ENCODE peak calls at places on chromosomes 2 and 18, in four cellular contexts. One of them, this sample, is unnamed.
A peak's percentile ranks its signal among the peaks of the same experiment; 100 is the strongest.

GRCh38 chr2:69827796-69828540 is 1.5 kb upstream of the GMCL1 start:
- DNase-seq in transverse colon: no peak
- DNase-seq in HL-60: no peak
- DNase-seq in GM12878: no peak
- DNase-seq in this sample: no peak

GRCh38 chr18:30694773-30695172 is 347.8 kb downstream of the DSC3 start:
- DNase-seq in transverse colon: no peak
- DNase-seq in HL-60: no peak
- DNase-seq in GM12878: no peak
- DNase-seq in this sample: no peak

GRCh38 chr2:189142893-189143759 is 36.4 kb downstream of the COL5A2 start:
- DNase-seq in transverse colon: peak; percentile 24
- DNase-seq in HL-60: peak; percentile 10
- DNase-seq in GM12878: peak; percentile 16
- DNase-seq in this sample: no peak

GRCh38 chr2:209956276-209956675 is 46.2 kb upstream of the RPE start:
- DNase-seq in transverse colon: no peak
- DNase-seq in HL-60: no peak
- DNase-seq in GM12878: no peak
- DNase-seq in this sample: no peak

GRCh38 chr18:29780814-29781213 is 1261.7 kb downstream of the DSC3 start:
- DNase-seq in transverse colon: no peak
- DNase-seq in HL-60: no peak
- DNase-seq in GM12878: no peak
- DNase-seq in this sample: no peak

GRCh38 chr2:81528852-81529480 is 1224.4 kb upstream of the LRRTM1 start:
- DNase-seq in transverse colon: no peak
- DNase-seq in HL-60: no peak
- DNase-seq in GM12878: peak; percentile 26
- DNase-seq in this sample: no peak

GRCh38 chr2:207710814-207711740 is at the start of gene CCNYL1:
- DNase-seq in transverse colon: peak; percentile 99
- DNase-seq in HL-60: peak; percentile 96
- DNase-seq in GM12878: peak; percentile 93
- DNase-seq in this sample: peak; percentile 99

GRCh38 chr2:7210712-7211111 is 293.5 kb downstream of the RNF144A start:
- DNase-seq in transverse colon: no peak
- DNase-seq in HL-60: no peak
- DNase-seq in GM12878: no peak
- DNase-seq in this sample: no peak

GRCh38 chr2:192230864-192231453 is 36.2 kb upstream of the TMEFF2 start:
- DNase-seq in transverse colon: no peak
- DNase-seq in HL-60: no peak
- DNase-seq in GM12878: no peak
- DNase-seq in this sample: no peak

GRCh38 chr2:150732064-150732463 is 244.6 kb upstream of the RND3 start:
- DNase-seq in transverse colon: no peak
- DNase-seq in HL-60: no peak
- DNase-seq in GM12878: no peak
- DNase-seq in this sample: no peak

GRCh38 chr2:217247511-217247910 is 387.6 kb upstream of the TNP1 start:
- DNase-seq in transverse colon: no peak
- DNase-seq in HL-60: no peak
- DNase-seq in GM12878: no peak
- DNase-seq in this sample: peak; percentile 28

GRCh38 chr2:27001851-27002369 is 30.9 kb upstream of the TMEM214 start:
- DNase-seq in transverse colon: no peak
- DNase-seq in HL-60: no peak
- DNase-seq in GM12878: no peak
- DNase-seq in this sample: no peak

GRCh38 chr2:12176621-12177020 is 430.2 kb downstream of the LPIN1 start:
- DNase-seq in transverse colon: no peak
- DNase-seq in HL-60: no peak
- DNase-seq in GM12878: no peak
- DNase-seq in this sample: no peak

GRCh38 chr2:134314202-134314601 is 60.3 kb downstream of the MGAT5 start:
- DNase-seq in transverse colon: no peak
- DNase-seq in HL-60: no peak
- DNase-seq in GM12878: no peak
- DNase-seq in this sample: no peak

GRCh38 chr2:39326644-39327043 is 82.9 kb upstream of the CDKL4 start:
- DNase-seq in transverse colon: no peak
- DNase-seq in HL-60: no peak
- DNase-seq in GM12878: no peak
- DNase-seq in this sample: no peak

GRCh38 chr2:215416656-215417055 is 19.2 kb downstream of the FN1 start:
- DNase-seq in transverse colon: no peak
- DNase-seq in HL-60: no peak
- DNase-seq in GM12878: no peak
- DNase-seq in this sample: no peak

GRCh38 chr18:49591775-49592174 is 29.9 kb downstream of the LIPG start:
- DNase-seq in transverse colon: peak; percentile 41
- DNase-seq in HL-60: no peak
- DNase-seq in GM12878: no peak
- DNase-seq in this sample: no peak

GRCh38 chr2:231394201-231395141 is 1.0 kb upstream of the B3GNT7 start:
- DNase-seq in transverse colon: no peak
- DNase-seq in HL-60: no peak
- DNase-seq in GM12878: peak; percentile 87
- DNase-seq in this sample: no peak

GRCh38 chr18:73693091-73693490 is 454.5 kb downstream of the FBXO15 start:
- DNase-seq in transverse colon: no peak
- DNase-seq in HL-60: no peak
- DNase-seq in GM12878: no peak
- DNase-seq in this sample: no peak

GRCh38 chr2:157789933-157790511 is 86.1 kb downstream of the ACVR1 start:
- DNase-seq in transverse colon: peak; percentile 70
- DNase-seq in HL-60: no peak
- DNase-seq in GM12878: no peak
- DNase-seq in this sample: peak; percentile 51

GRCh38 chr2:114661926-114662670 is 219.7 kb downstream of the DPP10 start:
- DNase-seq in transverse colon: no peak
- DNase-seq in HL-60: no peak
- DNase-seq in GM12878: no peak
- DNase-seq in this sample: peak; percentile 47

GRCh38 chr2:26355038-26355995 is 8.7 kb upstream of the ADGRF3 start:
- DNase-seq in transverse colon: no peak
- DNase-seq in HL-60: no peak
- DNase-seq in GM12878: no peak
- DNase-seq in this sample: no peak

GRCh38 chr2:46996300-46996843 is 80.8 kb upstream of the MCFD2 start:
- DNase-seq in transverse colon: no peak
- DNase-seq in HL-60: no peak
- DNase-seq in GM12878: no peak
- DNase-seq in this sample: no peak

GRCh38 chr2:41445865-41446264 is 602.0 kb upstream of the PKDCC start:
- DNase-seq in transverse colon: no peak
- DNase-seq in HL-60: no peak
- DNase-seq in GM12878: no peak
- DNase-seq in this sample: no peak

GRCh38 chr2:187497858-187498463 is 49.9 kb upstream of the CALCRL start:
- DNase-seq in transverse colon: no peak
- DNase-seq in HL-60: no peak
- DNase-seq in GM12878: no peak
- DNase-seq in this sample: no peak

GRCh38 chr18:44149706-44150105 is 531.0 kb upstream of the SETBP1 start:
- DNase-seq in transverse colon: no peak
- DNase-seq in HL-60: no peak
- DNase-seq in GM12878: no peak
- DNase-seq in this sample: no peak

GRCh38 chr2:73264783-73265182 is 19.5 kb downstream of the FBXO41 start:
- DNase-seq in transverse colon: no peak
- DNase-seq in HL-60: no peak
- DNase-seq in GM12878: no peak
- DNase-seq in this sample: no peak

GRCh38 chr2:180980943-180981898 is 816 bp downstream of the UBE2E3 start:
- DNase-seq in transverse colon: peak; percentile 25
- DNase-seq in HL-60: no peak
- DNase-seq in GM12878: no peak
- DNase-seq in this sample: no peak

GRCh38 chr2:171966268-171966667 is 33.5 kb upstream of the METAP1D start:
- DNase-seq in transverse colon: no peak
- DNase-seq in HL-60: no peak
- DNase-seq in GM12878: no peak
- DNase-seq in this sample: no peak

GRCh38 chr2:25256486-25256875 is 85.2 kb downstream of the DNMT3A start:
- DNase-seq in transverse colon: no peak
- DNase-seq in HL-60: no peak
- DNase-seq in GM12878: no peak
- DNase-seq in this sample: no peak

GRCh38 chr18:78566065-78566464 is 413.6 kb upstream of the SALL3 start:
- DNase-seq in transverse colon: no peak
- DNase-seq in HL-60: no peak
- DNase-seq in GM12878: no peak
- DNase-seq in this sample: no peak

GRCh38 chr18:24089059-24089458 is 49.8 kb upstream of the CABYR start:
- DNase-seq in transverse colon: no peak
- DNase-seq in HL-60: no peak
- DNase-seq in GM12878: no peak
- DNase-seq in this sample: no peak

GRCh38 chr2:63055510-63056308 is 5.1 kb downstream of the OTX1 start:
- DNase-seq in transverse colon: no peak
- DNase-seq in HL-60: no peak
- DNase-seq in GM12878: no peak
- DNase-seq in this sample: no peak

GRCh38 chr2:63054812-63055509 is 4.3 kb downstream of the OTX1 start:
- DNase-seq in transverse colon: no peak
- DNase-seq in HL-60: no peak
- DNase-seq in GM12878: no peak
- DNase-seq in this sample: no peak

GRCh38 chr2:63052411-63053234 is 2.0 kb downstream of the OTX1 start:
- DNase-seq in transverse colon: no peak
- DNase-seq in HL-60: no peak
- DNase-seq in GM12878: no peak
- DNase-seq in this sample: no peak

GRCh38 chr2:63053235-63053888 is 2.7 kb downstream of the OTX1 start:
- DNase-seq in transverse colon: no peak
- DNase-seq in HL-60: no peak
- DNase-seq in GM12878: no peak
- DNase-seq in this sample: no peak

DNA sequence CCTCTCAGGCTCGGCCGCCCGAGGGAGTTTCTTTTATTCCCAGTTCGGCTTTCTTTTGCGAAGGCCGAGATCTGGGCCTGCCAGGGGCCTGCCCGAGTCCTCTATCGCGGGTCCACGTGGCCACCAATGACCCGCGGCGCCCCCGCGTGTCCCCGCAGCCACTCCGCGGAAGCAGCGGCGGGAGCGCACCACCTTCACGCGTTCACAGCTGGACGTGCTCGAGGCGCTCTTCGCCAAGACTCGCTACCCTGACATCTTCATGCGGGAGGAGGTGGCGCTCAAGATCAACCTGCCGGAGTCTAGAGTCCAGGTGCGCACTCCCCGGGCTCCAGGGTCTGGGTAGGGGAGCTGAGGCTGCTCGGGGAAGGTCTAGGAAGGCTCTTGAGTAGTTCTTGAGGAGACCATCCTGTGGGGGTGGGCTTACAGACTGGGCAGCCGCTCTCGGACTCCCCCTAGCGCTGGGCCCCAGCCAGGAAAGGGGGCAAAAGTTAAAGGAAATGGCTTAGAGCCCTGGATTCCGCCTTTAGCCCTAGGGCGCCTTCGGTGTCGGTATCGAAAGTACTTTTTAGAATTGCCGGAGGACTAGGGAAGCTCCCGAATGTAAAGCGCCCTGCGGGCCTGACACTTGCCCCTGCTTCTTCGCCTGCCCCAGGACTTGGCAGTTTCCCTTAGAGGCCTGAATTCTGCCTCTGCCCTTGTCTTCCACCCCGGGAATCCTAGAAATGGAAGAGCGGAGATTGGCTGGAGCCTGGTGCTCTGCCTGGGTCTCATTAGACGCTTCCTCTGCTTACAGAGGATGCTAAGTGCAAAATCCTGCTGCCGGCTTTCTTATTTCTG is 3.5 kb downstream of the OTX1 start:
- DNase-seq in transverse colon: peak; percentile 37
- DNase-seq in HL-60: no peak
- DNase-seq in GM12878: no peak
- DNase-seq in this sample: no peak
- H3K4me3 ChIP-seq in transverse colon: no peak overlapping the region
- H3K4me3 ChIP-seq in HL-60: no peak overlapping the region
- H3K4me3 ChIP-seq in GM12878: peak overlapping the region; percentile 37
- H3K4me3 ChIP-seq in this sample: no peak overlapping the region

GRCh38 chr2:17000083-17000482 is 334.4 kb upstream of the CYRIA start:
- DNase-seq in transverse colon: no peak
- DNase-seq in HL-60: no peak
- DNase-seq in GM12878: no peak
- DNase-seq in this sample: no peak
- TF ChIP-seq POLR2AphosphoS5 in transverse colon: no peak
- TF ChIP-seq POLR2AphosphoS5 in HL-60: no peak
- TF ChIP-seq POLR2AphosphoS5 in GM12878: no peak
- TF ChIP-seq POLR2AphosphoS5 in this sample: no peak

DNA sequence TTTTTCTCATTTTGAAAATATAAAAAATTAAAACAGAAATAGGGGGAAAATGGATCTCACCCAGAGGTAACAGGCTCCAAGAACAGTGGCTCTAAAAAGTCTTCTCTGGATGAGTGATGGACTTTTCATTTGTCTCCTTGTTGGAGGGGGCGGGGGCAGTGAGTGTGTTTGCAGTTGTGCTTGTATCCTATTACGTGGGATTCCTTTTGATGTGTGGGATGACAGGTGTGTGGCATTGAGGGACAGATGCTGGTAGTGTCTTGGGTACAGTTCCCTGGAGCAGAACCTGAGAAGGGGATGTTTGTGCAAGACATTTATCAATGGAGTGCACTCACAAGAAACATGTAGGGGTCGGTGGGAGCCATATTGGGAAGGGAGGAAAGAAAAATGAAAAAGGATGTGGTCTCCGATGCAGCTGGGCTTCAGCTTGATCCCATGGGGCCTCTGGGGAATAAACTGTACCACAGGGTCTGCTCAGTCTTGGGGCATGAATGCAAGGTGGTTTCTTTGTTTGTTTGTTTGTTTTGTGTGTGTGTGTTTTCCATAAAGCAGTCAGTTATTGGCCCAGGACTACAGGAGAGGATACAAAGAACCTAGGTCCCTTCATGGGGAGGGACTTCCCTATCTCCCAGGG is 120.0 kb upstream of the SLC35G4 start:
- DNase-seq in transverse colon: no peak
- DNase-seq in HL-60: no peak
- DNase-seq in GM12878: no peak
- DNase-seq in this sample: no peak
- H3K4me3 ChIP-seq in transverse colon: no peak overlapping the region
- H3K4me3 ChIP-seq in HL-60: no peak overlapping the region
- H3K4me3 ChIP-seq in GM12878: no peak overlapping the region
- H3K4me3 ChIP-seq in this sample: no peak overlapping the region

GRCh38 chr2:19021100-19021476 is 337.3 kb downstream of the OSR1 start:
- DNase-seq in transverse colon: no peak
- DNase-seq in HL-60: no peak
- DNase-seq in GM12878: no peak
- DNase-seq in this sample: no peak

GRCh38 chr2:19022334-19022733 is 336.1 kb downstream of the OSR1 start:
- DNase-seq in transverse colon: no peak
- DNase-seq in HL-60: no peak
- DNase-seq in GM12878: no peak
- DNase-seq in this sample: no peak

GRCh38 chr2:19020144-19021099 is 338.0 kb downstream of the OSR1 start:
- DNase-seq in transverse colon: no peak
- DNase-seq in HL-60: no peak
- DNase-seq in GM12878: no peak
- DNase-seq in this sample: no peak

GRCh38 chr2:19026156-19026660 is 332.2 kb downstream of the OSR1 start:
- DNase-seq in transverse colon: no peak
- DNase-seq in HL-60: no peak
- DNase-seq in GM12878: no peak
- DNase-seq in this sample: no peak

GRCh38 chr2:19021721-19022120 is 336.7 kb downstream of the OSR1 start:
- DNase-seq in transverse colon: no peak
- DNase-seq in HL-60: no peak
- DNase-seq in GM12878: no peak
- DNase-seq in this sample: peak; percentile 20
- TF ChIP-seq POLR2AphosphoS5 in transverse colon: no peak
- TF ChIP-seq POLR2AphosphoS5 in HL-60: no peak
- TF ChIP-seq POLR2AphosphoS5 in GM12878: no peak
- TF ChIP-seq POLR2AphosphoS5 in this sample: no peak